ENCODE peak calls at places on chromosomes 6 and 20, in eight cellular contexts. V, T, U, G, E, L, X and J are unnamed samples.

GRCh38 chr6:50843842-50844241 is 25.2 kb downstream of the TFAP2B start:
- DNase-seq in V (no peak), T (no peak), U (no peak), G (no peak), E (no peak), L (peak; percentile 93), X (no peak), J (no peak)

GRCh38 chr6:5681480-5681879 is 325.2 kb downstream of the NRN1 start:
- DNase-seq in V (no peak), T (no peak), U (no peak), G (no peak), E (no peak), L (no peak), X (no peak), J (peak; percentile 40)

GRCh38 chr6:30749554-30750378 is 5.4 kb upstream of the IER3 start:
- DNase-seq in V (no peak), T (no peak), U (no peak), G (no peak), E (no peak), L (no peak), X (no peak), J (no peak)

GRCh38 chr20:24868396-24868927 is 80.6 kb upstream of the CST7 start:
- DNase-seq in V (no peak), T (no peak), U (no peak), G (peak; percentile 4), E (no peak), L (no peak), X (no peak), J (no peak)

GRCh38 chr6:38404355-38404754 is 235.4 kb downstream of the BTBD9 start:
- DNase-seq in V (no peak), T (no peak), U (no peak), G (no peak), E (no peak), L (no peak), X (peak; percentile 9), J (no peak)

GRCh38 chr6:9745966-9746365 is 668.9 kb downstream of the TFAP2A start:
- DNase-seq in V (no peak), T (no peak), U (no peak), G (peak; percentile 47), E (peak; percentile 5), L (no peak), X (no peak), J (no peak)

GRCh38 chr20:6509375-6509774 is 258.1 kb upstream of the BMP2 start:
- DNase-seq in V (no peak), T (no peak), U (no peak), G (no peak), E (no peak), L (no peak), X (no peak), J (no peak)

GRCh38 chr6:36929152-36929551 is 25.4 kb upstream of the PI16 start:
- DNase-seq in V (no peak), T (no peak), U (no peak), G (no peak), E (no peak), L (no peak), X (no peak), J (no peak)